ENCODE peak calls at places on chromosome 12, in six cellular contexts. E is stimulated activated naive B cell treated with anti-CD40 and anti-IgM and Interleukin-4, amounts not matched to agents 10 μg/mL and 1 μg/mL and 100 μg/mL, for 72 hours; U is activated CD4-positive, alpha-beta T cell treated with anti-CD3 and anti-CD28 coated beads, Interleukin-2, amount 50 U/mL, for 1 hour; P is effector memory CD8-positive, alpha-beta T cell; G is NCI-H2029; V is T-helper 1 cell. W is an unnamed sample.

GRCh38 chr12:10395390-10395998 is 5.7 kb upstream of the KLRK1 start:
- DNase-seq in U (no peak), P (peak), E (no peak), G (peak), V (no peak), W (peak)

GRCh38 chr12:106213721-106214121 is 34.1 kb downstream of the CKAP4 start:
- DNase-seq in U (no peak), G (no peak), V (no peak), E (no peak), P (no peak), W (no peak)

GRCh38 chr12:14256555-14257169 is 108.8 kb upstream of the ATF7IP start:
- DNase-seq in G (no peak), E (peak), U (peak), P (peak), V (peak), W (peak)

GRCh38 chr12:90401185-90401584 is 553.8 kb downstream of the CCER1 start:
- DNase-seq in G (no peak), E (no peak), P (no peak), U (no peak), V (no peak), W (no peak)

GRCh38 chr12:54191126-54191525 is 2.3 kb upstream of the SMUG1 start:
- DNase-seq in U (no peak), G (no peak), P (no peak), E (no peak), V (no peak), W (no peak)

GRCh38 chr12:70045036-70045435 is 198.2 kb upstream of the CNOT2 start:
- DNase-seq in P (no peak), V (no peak), G (no peak), U (no peak), E (no peak), W (peak)

GRCh38 chr12:1093166-1093751 is 102.2 kb downstream of the ERC1 start:
- DNase-seq in G (peak), E (peak), U (peak), P (peak), V (peak), W (peak)

GRCh38 chr12:130685250-130685649 is 30.8 kb downstream of the RIMBP2 start:
- DNase-seq in E (no peak), P (no peak), U (no peak), G (no peak), V (no peak), W (no peak)

GRCh38 chr12:64571346-64571745 is 38.9 kb upstream of the RASSF3 start:
- DNase-seq in G (peak), E (no peak), U (no peak), V (no peak), P (no peak), W (no peak)

GRCh38 chr12:105825141-105825540 is 313.6 kb downstream of the NUAK1 start:
- DNase-seq in G (no peak), P (no peak), U (no peak), E (no peak), V (no peak), W (no peak)

GRCh38 chr12:69843653-69844052 is 18.6 kb downstream of the MYRFL start:
- DNase-seq in E (no peak), G (no peak), P (no peak), V (no peak), U (no peak), W (no peak)

GRCh38 chr12:69425417-69425816 is 44.8 kb upstream of the FRS2 start:
- DNase-seq in G (no peak), U (no peak), E (no peak), V (no peak), P (no peak), W (no peak)

GRCh38 chr12:6123258-6123657 is 1.2 kb downstream of the VWF start:
- DNase-seq in E (no peak), V (no peak), G (no peak), U (no peak), P (no peak), W (no peak)

GRCh38 chr12:54240971-54241588 is 38.8 kb downstream of the CBX5 start:
- DNase-seq in U (no peak), E (no peak), V (no peak), P (no peak), G (no peak), W (no peak)

GRCh38 chr12:98373019-98373554 is 142.3 kb upstream of the TMPO start:
- DNase-seq in E (no peak), G (peak), V (no peak), P (no peak), U (no peak), W (peak)

GRCh38 chr12:100128509-100128908 is 14.2 kb downstream of the BLTP3B start:
- DNase-seq in V (no peak), U (no peak), E (no peak), G (no peak), P (no peak), W (peak)

GRCh38 chr12:89279499-89279898 is 72.8 kb downstream of the DUSP6 start:
- DNase-seq in V (no peak), G (no peak), U (no peak), P (no peak), E (no peak), W (no peak)

GRCh38 chr12:96398422-96399080 is 1.7 kb downstream of the CDK17 start:
- DNase-seq in E (no peak), V (no peak), U (no peak), P (no peak), G (no peak), W (peak)

GRCh38 chr12:102811125-102811737 is 105.8 kb downstream of the PAH start:
- DNase-seq in G (no peak), E (no peak), P (no peak), V (no peak), U (no peak), W (no peak)

GRCh38 chr12:14153803-14154202 is 172.4 kb upstream of the GRIN2B start:
- DNase-seq in E (no peak), U (no peak), G (no peak), V (no peak), P (no peak), W (no peak)

GRCh38 chr12:3461391-3461790 is 29.6 kb upstream of the PRMT8 start:
- DNase-seq in E (no peak), P (no peak), U (no peak), V (no peak), G (no peak), W (no peak)

GRCh38 chr12:29516431-29516875 is 19.0 kb upstream of the OVCH1 start:
- DNase-seq in P (no peak), G (no peak), U (no peak), V (no peak), E (no peak), W (peak)

GRCh38 chr12:113056631-113057488 is at the start of gene DTX1:
- DNase-seq in V (peak), E (no peak), P (peak), U (peak), G (no peak), W (no peak)

GRCh38 chr12:6061661-6062060 is 62.8 kb downstream of the VWF start:
- DNase-seq in E (no peak), G (no peak), U (no peak), P (no peak), V (no peak), W (peak)

GRCh38 chr12:49983892-49984291 is 11.1 kb downstream of the AQP6 start:
- DNase-seq in P (no peak), E (no peak), V (no peak), U (no peak), G (peak), W (peak)

GRCh38 chr12:118357327-118358007 is 15.2 kb downstream of the TAOK3 start:
- DNase-seq in P (peak), G (no peak), E (peak), U (peak), V (peak), W (peak)

GRCh38 chr12:31578632-31579031 is 12.3 kb downstream of the DENND5B start:
- DNase-seq in P (no peak), E (no peak), U (no peak), G (no peak), V (no peak), W (peak)

GRCh38 chr12:49899921-49900320 is 3.8 kb downstream of the FAIM2 start:
- DNase-seq in G (no peak), U (no peak), E (no peak), P (no peak), V (no peak), W (no peak)

GRCh38 chr12:57543666-57544065 is 3.3 kb downstream of the DCTN2 start:
- DNase-seq in V (no peak), P (no peak), E (no peak), G (peak), U (no peak), W (peak)

GRCh38 chr12:70733385-70733784 is 96.2 kb upstream of the PTPRB start:
- DNase-seq in G (peak), V (no peak), E (no peak), P (no peak), U (no peak), W (peak)

GRCh38 chr12:104249898-104250297 is 34.3 kb downstream of the TXNRD1 start:
- DNase-seq in E (no peak), U (no peak), G (no peak), V (no peak), P (no peak), W (no peak)

GRCh38 chr12:33488036-33488435 is 48.4 kb upstream of the SYT10 start:
- DNase-seq in V (no peak), P (no peak), U (no peak), E (no peak), G (no peak), W (no peak)

GRCh38 chr12:2034633-2035420 is 18.0 kb upstream of the CACNA1C start:
- DNase-seq in G (peak), P (peak), V (peak), U (peak), E (peak), W (peak)

GRCh38 chr12:40202095-40203059 is 22.4 kb upstream of the LRRK2 start:
- DNase-seq in P (no peak), V (no peak), U (no peak), G (no peak), E (no peak), W (no peak)

GRCh38 chr12:3303410-3304136 is 187.4 kb upstream of the PRMT8 start:
- DNase-seq in U (no peak), P (no peak), E (no peak), G (peak), V (no peak), W (no peak)

GRCh38 chr12:9649532-9649940 is 20.0 kb upstream of the CLEC2D start:
- DNase-seq in G (no peak), U (peak), V (no peak), P (peak), E (peak), W (no peak)

W was measured in IMR-90.